ENCODE peak calls at places on chromosome 1, in seven cellular contexts. X, K, V, G, N, R and J are unnamed samples. For H3K9me3 and H3K27me3, the result is how much of the 10 kb centered on the place peaks cover.

GRCh38 chr1:41432481-41433280 is 51.8 kb downstream of the EDN2 start:
- DNase-seq in R (peak), N (peak), V (peak), G (peak), X (peak), K (peak), J (peak)

GRCh38 chr1:89757532-89757931 is 63.3 kb upstream of the LRRC8D start:
- DNase-seq in V (no peak), G (no peak), K (no peak), N (peak), X (peak), R (no peak), J (no peak)

GRCh38 chr1:180907313-180908055 is 5.2 kb upstream of the KIAA1614 start:
- DNase-seq in X (no peak), R (no peak), N (no peak), G (no peak), K (no peak), V (no peak), J (no peak)

GRCh38 chr1:154803203-154803920 is 66.7 kb downstream of the KCNN3 start:
- DNase-seq in N (peak), R (no peak), X (no peak), K (no peak), G (no peak), V (no peak), J (no peak)

GRCh38 chr1:47533176-47534039 is 95.6 kb downstream of the FOXD2 start:
- DNase-seq in G (peak), N (peak), K (peak), X (peak), R (peak), V (peak), J (peak)

GRCh38 chr1:47675721-47676120 is 237.9 kb downstream of the FOXD2 start:
- DNase-seq in X (no peak), N (no peak), G (no peak), R (no peak), V (no peak), K (no peak), J (no peak)

GRCh38 chr1:98133151-98133550 is 212.3 kb upstream of the DPYD start:
- DNase-seq in K (no peak), V (no peak), G (peak), N (no peak), X (no peak), R (no peak), J (no peak)

GRCh38 chr1:180167721-180168467 is 13.2 kb downstream of the QSOX1 start:
- DNase-seq in X (peak), R (no peak), G (no peak), N (no peak), V (no peak), K (no peak), J (peak)

GRCh38 chr1:211783897-211784296 is 46.7 kb downstream of the LPGAT1 start:
- DNase-seq in N (no peak), V (no peak), R (no peak), K (no peak), X (no peak), G (no peak), J (no peak)

GRCh38 chr1:109909531-109909930 is 1.1 kb upstream of the CSF1 start:
- DNase-seq in N (no peak), V (no peak), K (no peak), G (no peak), X (no peak), R (no peak), J (no peak)

GRCh38 chr1:234955107-234955731 is 173.4 kb downstream of the TOMM20 start:
- DNase-seq in K (no peak), R (no peak), V (peak), X (peak), N (peak), G (peak), J (peak)

GRCh38 chr1:94321662-94322061 is 84.3 kb upstream of the ARHGAP29 start:
- DNase-seq in N (no peak), R (no peak), G (no peak), V (no peak), X (no peak), K (no peak), J (no peak)

GRCh38 chr1:9475061-9475627 is 64.1 kb upstream of the SLC25A33 start:
- DNase-seq in G (no peak), V (no peak), R (no peak), X (no peak), N (no peak), K (no peak), J (peak)

GRCh38 chr1:27832762-27833161 is 2.2 kb downstream of the PPP1R8 start:
- DNase-seq in G (peak), V (peak), K (no peak), X (no peak), R (no peak), N (peak), J (peak)

GRCh38 chr1:85049735-85050166 is 1.5 kb upstream of the MCOLN3 start:
- DNase-seq in X (no peak), V (no peak), G (no peak), K (no peak), N (no peak), R (no peak), J (no peak)

GRCh38 chr1:19179597-19180271 is 30.3 kb downstream of the UBR4 start:
- DNase-seq in X (no peak), G (peak), V (peak), R (peak), N (peak), K (no peak), J (no peak)

GRCh38 chr1:220788146-220788545 is 1.4 kb downstream of the MTARC1 start:
- DNase-seq in R (no peak), K (no peak), G (peak), X (no peak), N (no peak), V (peak), J (no peak)

GRCh38 chr1:10508511-10508951 is 33.8 kb downstream of the PEX14 start:
- DNase-seq in G (peak), K (no peak), R (no peak), N (peak), V (peak), X (no peak), J (peak)

GRCh38 chr1:64948905-64949833 is 17.2 kb downstream of the JAK1 start:
- DNase-seq in X (no peak), N (no peak), R (no peak), K (no peak), G (no peak), V (no peak), J (no peak)

GRCh38 chr1:193592325-193592724 is 405.9 kb upstream of the B3GALT2 start:
- DNase-seq in R (no peak), G (no peak), N (no peak), V (no peak), K (no peak), X (no peak), J (no peak)

GRCh38 chr1:3145489-3146325 is 76.7 kb downstream of the PRDM16 start:
- DNase-seq in X (no peak), N (no peak), G (no peak), K (no peak), V (no peak), R (no peak), J (no peak)
- H3K9me3 ChIP-seq in X (under half), N (under half), G (under half), K (under half), V (under half), R (under half), J (under half)

GRCh38 chr1:12656575-12656974 is 12.7 kb downstream of the AADACL4 start:
- DNase-seq in K (no peak), N (no peak), V (no peak), X (no peak), G (no peak), R (no peak), J (no peak)

GRCh38 chr1:12661606-12662219 is 17.8 kb downstream of the AADACL4 start:
- DNase-seq in X (no peak), K (no peak), G (no peak), V (no peak), N (no peak), R (no peak), J (no peak)

GRCh38 chr1:12657060-12657866 is 13.4 kb downstream of the AADACL4 start:
- DNase-seq in R (no peak), X (no peak), V (no peak), N (no peak), K (no peak), G (no peak), J (no peak)

GRCh38 chr1:12662556-12662955 is 18.7 kb downstream of the AADACL4 start:
- DNase-seq in X (no peak), R (no peak), N (no peak), K (no peak), G (no peak), V (no peak), J (no peak)

DNA sequence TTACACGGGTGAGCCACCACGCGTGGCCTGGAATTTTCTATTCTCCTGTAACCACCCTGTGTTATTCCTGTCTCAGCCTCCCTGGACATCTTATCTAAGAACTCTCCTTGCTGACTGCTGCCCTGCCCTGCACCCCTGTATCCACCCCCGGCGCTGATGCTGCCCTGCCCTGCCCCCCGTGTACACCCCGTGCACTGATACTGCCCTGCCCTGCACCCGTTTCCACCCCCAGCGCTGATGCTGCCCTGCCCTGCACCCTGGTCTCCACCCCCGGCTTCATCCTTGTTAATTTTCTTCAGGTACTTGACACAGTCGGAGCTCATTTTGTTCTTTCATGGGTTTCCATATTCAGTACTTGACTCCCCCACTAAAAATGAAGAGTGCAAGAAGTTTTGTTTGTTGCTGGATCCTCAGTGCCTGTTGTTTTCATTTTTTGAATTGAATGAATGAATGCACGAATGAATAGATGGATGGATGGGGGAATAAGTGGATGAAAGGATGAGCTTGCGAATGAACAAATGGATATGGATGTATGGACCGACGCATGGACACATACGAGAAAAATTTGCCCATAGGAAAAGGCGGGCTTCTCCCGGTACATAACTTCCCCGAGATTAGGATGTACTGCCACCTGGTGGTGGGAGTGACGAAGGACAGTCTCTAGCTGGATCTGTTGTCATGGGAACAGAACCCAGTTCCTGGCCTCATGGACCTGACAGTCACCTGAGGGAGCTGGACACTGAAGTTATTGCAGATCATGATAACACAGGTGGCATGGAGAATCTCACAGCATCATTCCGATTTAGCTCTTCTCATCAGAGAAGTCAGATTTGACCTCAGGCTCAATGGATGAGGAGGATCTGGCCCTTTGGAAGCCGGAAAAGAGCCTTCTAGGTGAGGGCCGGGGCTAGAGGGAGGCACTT is 14.9 kb downstream of the AADACL4 start:
- DNase-seq in G (peak), X (peak), R (peak), K (peak), N (peak), V (peak), J (peak)
- H3K4me3 ChIP-seq in G (no peak), X (no peak), R (no peak), K (no peak), N (peak), V (no peak), J (no peak)

GRCh38 chr1:204961765-204962419 is 81.1 kb upstream of the CNTN2 start:
- DNase-seq in N (no peak), K (no peak), R (no peak), G (no peak), X (peak), V (no peak), J (peak)
- H3K27me3 ChIP-seq in N (half or more), K (under half), R (under half), G (under half), X (under half), V (under half), J (under half)

GRCh38 chr1:247923941-247924340 is 748 bp upstream of the OR2AJ1 start:
- DNase-seq in K (no peak), N (no peak), X (no peak), G (no peak), R (no peak), V (no peak), J (no peak)
- H3K9me3 ChIP-seq in K (under half), N (under half), X (under half), G (under half), R (under half), V (under half), J (under half)

DNA sequence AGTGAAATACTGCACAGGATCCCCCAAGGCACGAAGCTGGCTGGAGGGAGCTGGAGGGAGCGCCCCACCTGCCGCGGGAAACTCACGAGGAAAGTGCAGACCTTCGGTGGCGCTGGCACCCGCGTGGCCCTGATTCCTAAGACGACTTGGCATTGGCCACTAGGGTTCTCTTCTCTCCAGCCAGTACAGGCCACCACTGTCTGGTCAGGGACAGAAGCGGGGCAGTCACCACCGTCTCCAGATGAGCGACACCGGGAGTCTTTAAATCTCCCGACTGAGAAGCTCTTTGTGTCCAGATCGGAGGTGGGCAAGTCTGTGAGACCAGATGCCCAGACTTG is 19.2 kb upstream of the CHIA start:
- DNase-seq in X (no peak), G (no peak), R (no peak), K (no peak), N (no peak), V (no peak), J (no peak)
- H3K4me3 ChIP-seq in X (no peak), G (no peak), R (no peak), K (no peak), N (no peak), V (no peak), J (no peak)